ENCODE peak calls at places on chromosomes 5 and 9, in ten cellular contexts. One of them, this sample, is unnamed.

GRCh38 chr9:106084702-106085101 is 390.4 kb downstream of the TMEM38B start:
- ATAC-seq in Right ventricle myocardium superior: no peak
- ATAC-seq in stimulated activated memory B cell treated with anti-CD40 and anti-IgM and Interleukin-4, amounts not matched to agents 10 μg/mL and 1 μg/mL and 100 μg/mL, for 72 hours: no peak
- ATAC-seq in gastrocnemius medialis: no peak
- ATAC-seq in right cardiac atrium: no peak
- ATAC-seq in foreskin keratinocyte: no peak
- ATAC-seq in T-cell: no peak
- ATAC-seq in activated CD8-positive, alpha-beta T cell treated with anti-CD3 and anti-CD28 coated beads, Interleukin-2, amount 10 ng/mL, durations not matched to agents 7 days and 5 days: no peak
- ATAC-seq in heart right ventricle: no peak
- ATAC-seq in left cardiac atrium: no peak
- ATAC-seq in this sample: no peak

GRCh38 chr5:75243100-75243499 is 6.4 kb upstream of the ANKRD31 start:
- ATAC-seq in Right ventricle myocardium superior: no peak
- ATAC-seq in stimulated activated memory B cell treated with anti-CD40 and anti-IgM and Interleukin-4, amounts not matched to agents 10 μg/mL and 1 μg/mL and 100 μg/mL, for 72 hours: no peak
- ATAC-seq in gastrocnemius medialis: no peak
- ATAC-seq in right cardiac atrium: no peak
- ATAC-seq in foreskin keratinocyte: peak; percentile 64
- ATAC-seq in T-cell: no peak
- ATAC-seq in activated CD8-positive, alpha-beta T cell treated with anti-CD3 and anti-CD28 coated beads, Interleukin-2, amount 10 ng/mL, durations not matched to agents 7 days and 5 days: no peak
- ATAC-seq in heart right ventricle: no peak
- ATAC-seq in left cardiac atrium: no peak
- ATAC-seq in this sample: no peak

GRCh38 chr9:123111977-123112869 is 78.8 kb downstream of the GPR21 start:
- ATAC-seq in Right ventricle myocardium superior: peak; percentile 26
- ATAC-seq in stimulated activated memory B cell treated with anti-CD40 and anti-IgM and Interleukin-4, amounts not matched to agents 10 μg/mL and 1 μg/mL and 100 μg/mL, for 72 hours: no peak
- ATAC-seq in gastrocnemius medialis: no peak
- ATAC-seq in right cardiac atrium: peak; percentile 68
- ATAC-seq in foreskin keratinocyte: peak; percentile 93
- ATAC-seq in T-cell: peak; percentile 70
- ATAC-seq in activated CD8-positive, alpha-beta T cell treated with anti-CD3 and anti-CD28 coated beads, Interleukin-2, amount 10 ng/mL, durations not matched to agents 7 days and 5 days: peak; percentile 62
- ATAC-seq in heart right ventricle: peak; percentile 42
- ATAC-seq in left cardiac atrium: peak; percentile 71
- ATAC-seq in this sample: peak; percentile 77

GRCh38 chr5:68884893-68885292 is 208.9 kb upstream of the SLC30A5 start:
- ATAC-seq in Right ventricle myocardium superior: no peak
- ATAC-seq in stimulated activated memory B cell treated with anti-CD40 and anti-IgM and Interleukin-4, amounts not matched to agents 10 μg/mL and 1 μg/mL and 100 μg/mL, for 72 hours: no peak
- ATAC-seq in gastrocnemius medialis: no peak
- ATAC-seq in right cardiac atrium: no peak
- ATAC-seq in foreskin keratinocyte: peak; percentile 35
- ATAC-seq in T-cell: no peak
- ATAC-seq in activated CD8-positive, alpha-beta T cell treated with anti-CD3 and anti-CD28 coated beads, Interleukin-2, amount 10 ng/mL, durations not matched to agents 7 days and 5 days: no peak
- ATAC-seq in heart right ventricle: no peak
- ATAC-seq in left cardiac atrium: no peak
- ATAC-seq in this sample: no peak

GRCh38 chr9:129394011-129394919 is 216.2 kb upstream of the IER5L start:
- ATAC-seq in Right ventricle myocardium superior: no peak
- ATAC-seq in stimulated activated memory B cell treated with anti-CD40 and anti-IgM and Interleukin-4, amounts not matched to agents 10 μg/mL and 1 μg/mL and 100 μg/mL, for 72 hours: no peak
- ATAC-seq in gastrocnemius medialis: no peak
- ATAC-seq in right cardiac atrium: no peak
- ATAC-seq in foreskin keratinocyte: no peak
- ATAC-seq in T-cell: no peak
- ATAC-seq in activated CD8-positive, alpha-beta T cell treated with anti-CD3 and anti-CD28 coated beads, Interleukin-2, amount 10 ng/mL, durations not matched to agents 7 days and 5 days: no peak
- ATAC-seq in heart right ventricle: no peak
- ATAC-seq in left cardiac atrium: no peak
- ATAC-seq in this sample: no peak

GRCh38 chr5:93117753-93118531 is 463.1 kb downstream of the NR2F1-AS1 start:
- ATAC-seq in Right ventricle myocardium superior: peak; percentile 69
- ATAC-seq in stimulated activated memory B cell treated with anti-CD40 and anti-IgM and Interleukin-4, amounts not matched to agents 10 μg/mL and 1 μg/mL and 100 μg/mL, for 72 hours: no peak
- ATAC-seq in gastrocnemius medialis: no peak
- ATAC-seq in right cardiac atrium: no peak
- ATAC-seq in foreskin keratinocyte: peak; percentile 41
- ATAC-seq in T-cell: no peak
- ATAC-seq in activated CD8-positive, alpha-beta T cell treated with anti-CD3 and anti-CD28 coated beads, Interleukin-2, amount 10 ng/mL, durations not matched to agents 7 days and 5 days: no peak
- ATAC-seq in heart right ventricle: peak; percentile 49
- ATAC-seq in left cardiac atrium: peak; percentile 27
- ATAC-seq in this sample: no peak

GRCh38 chr5:159227452-159227851 is 18.1 kb upstream of the RNF145 start:
- ATAC-seq in Right ventricle myocardium superior: no peak
- ATAC-seq in stimulated activated memory B cell treated with anti-CD40 and anti-IgM and Interleukin-4, amounts not matched to agents 10 μg/mL and 1 μg/mL and 100 μg/mL, for 72 hours: no peak
- ATAC-seq in gastrocnemius medialis: no peak
- ATAC-seq in right cardiac atrium: no peak
- ATAC-seq in foreskin keratinocyte: peak; percentile 87
- ATAC-seq in T-cell: no peak
- ATAC-seq in activated CD8-positive, alpha-beta T cell treated with anti-CD3 and anti-CD28 coated beads, Interleukin-2, amount 10 ng/mL, durations not matched to agents 7 days and 5 days: no peak
- ATAC-seq in heart right ventricle: no peak
- ATAC-seq in left cardiac atrium: no peak
- ATAC-seq in this sample: no peak

GRCh38 chr9:113609562-113610318 is 146.2 kb downstream of the RGS3 start:
- ATAC-seq in Right ventricle myocardium superior: peak; percentile 95
- ATAC-seq in stimulated activated memory B cell treated with anti-CD40 and anti-IgM and Interleukin-4, amounts not matched to agents 10 μg/mL and 1 μg/mL and 100 μg/mL, for 72 hours: no peak
- ATAC-seq in gastrocnemius medialis: peak; percentile 60
- ATAC-seq in right cardiac atrium: peak; percentile 95
- ATAC-seq in foreskin keratinocyte: no peak
- ATAC-seq in T-cell: no peak
- ATAC-seq in activated CD8-positive, alpha-beta T cell treated with anti-CD3 and anti-CD28 coated beads, Interleukin-2, amount 10 ng/mL, durations not matched to agents 7 days and 5 days: no peak
- ATAC-seq in heart right ventricle: peak; percentile 92
- ATAC-seq in left cardiac atrium: peak; percentile 91
- ATAC-seq in this sample: no peak

GRCh38 chr5:179207920-179208705 is 137.1 kb downstream of the ADAMTS2 start:
- ATAC-seq in Right ventricle myocardium superior: no peak
- ATAC-seq in stimulated activated memory B cell treated with anti-CD40 and anti-IgM and Interleukin-4, amounts not matched to agents 10 μg/mL and 1 μg/mL and 100 μg/mL, for 72 hours: no peak
- ATAC-seq in gastrocnemius medialis: no peak
- ATAC-seq in right cardiac atrium: no peak
- ATAC-seq in foreskin keratinocyte: no peak
- ATAC-seq in T-cell: no peak
- ATAC-seq in activated CD8-positive, alpha-beta T cell treated with anti-CD3 and anti-CD28 coated beads, Interleukin-2, amount 10 ng/mL, durations not matched to agents 7 days and 5 days: no peak
- ATAC-seq in heart right ventricle: no peak
- ATAC-seq in left cardiac atrium: no peak
- ATAC-seq in this sample: no peak

GRCh38 chr5:133669472-133669871 is 57.1 kb upstream of the FSTL4 start:
- ATAC-seq in Right ventricle myocardium superior: no peak
- ATAC-seq in stimulated activated memory B cell treated with anti-CD40 and anti-IgM and Interleukin-4, amounts not matched to agents 10 μg/mL and 1 μg/mL and 100 μg/mL, for 72 hours: no peak
- ATAC-seq in gastrocnemius medialis: no peak
- ATAC-seq in right cardiac atrium: no peak
- ATAC-seq in foreskin keratinocyte: no peak
- ATAC-seq in T-cell: no peak
- ATAC-seq in activated CD8-positive, alpha-beta T cell treated with anti-CD3 and anti-CD28 coated beads, Interleukin-2, amount 10 ng/mL, durations not matched to agents 7 days and 5 days: no peak
- ATAC-seq in heart right ventricle: no peak
- ATAC-seq in left cardiac atrium: no peak
- ATAC-seq in this sample: no peak

GRCh38 chr5:80867233-80867632 is 92.9 kb upstream of the RASGRF2 start:
- ATAC-seq in Right ventricle myocardium superior: no peak
- ATAC-seq in stimulated activated memory B cell treated with anti-CD40 and anti-IgM and Interleukin-4, amounts not matched to agents 10 μg/mL and 1 μg/mL and 100 μg/mL, for 72 hours: no peak
- ATAC-seq in gastrocnemius medialis: no peak
- ATAC-seq in right cardiac atrium: no peak
- ATAC-seq in foreskin keratinocyte: no peak
- ATAC-seq in T-cell: no peak
- ATAC-seq in activated CD8-positive, alpha-beta T cell treated with anti-CD3 and anti-CD28 coated beads, Interleukin-2, amount 10 ng/mL, durations not matched to agents 7 days and 5 days: no peak
- ATAC-seq in heart right ventricle: no peak
- ATAC-seq in left cardiac atrium: no peak
- ATAC-seq in this sample: peak; percentile 44

GRCh38 chr9:77595426-77596051 is 52.6 kb downstream of the GNA14 start:
- ATAC-seq in Right ventricle myocardium superior: peak; percentile 38
- ATAC-seq in stimulated activated memory B cell treated with anti-CD40 and anti-IgM and Interleukin-4, amounts not matched to agents 10 μg/mL and 1 μg/mL and 100 μg/mL, for 72 hours: no peak
- ATAC-seq in gastrocnemius medialis: no peak
- ATAC-seq in right cardiac atrium: peak; percentile 70
- ATAC-seq in foreskin keratinocyte: no peak
- ATAC-seq in T-cell: peak; percentile 26
- ATAC-seq in activated CD8-positive, alpha-beta T cell treated with anti-CD3 and anti-CD28 coated beads, Interleukin-2, amount 10 ng/mL, durations not matched to agents 7 days and 5 days: no peak
- ATAC-seq in heart right ventricle: peak; percentile 48
- ATAC-seq in left cardiac atrium: peak; percentile 31
- ATAC-seq in this sample: no peak

GRCh38 chr9:88927510-88927909 is 63.8 kb upstream of the S1PR3 start:
- ATAC-seq in Right ventricle myocardium superior: peak; percentile 15
- ATAC-seq in stimulated activated memory B cell treated with anti-CD40 and anti-IgM and Interleukin-4, amounts not matched to agents 10 μg/mL and 1 μg/mL and 100 μg/mL, for 72 hours: peak; percentile 69
- ATAC-seq in gastrocnemius medialis: no peak
- ATAC-seq in right cardiac atrium: no peak
- ATAC-seq in foreskin keratinocyte: no peak
- ATAC-seq in T-cell: no peak
- ATAC-seq in activated CD8-positive, alpha-beta T cell treated with anti-CD3 and anti-CD28 coated beads, Interleukin-2, amount 10 ng/mL, durations not matched to agents 7 days and 5 days: no peak
- ATAC-seq in heart right ventricle: no peak
- ATAC-seq in left cardiac atrium: no peak
- ATAC-seq in this sample: no peak

GRCh38 chr5:359301-359897 is 37.9 kb downstream of the AHRR start:
- ATAC-seq in Right ventricle myocardium superior: no peak
- ATAC-seq in stimulated activated memory B cell treated with anti-CD40 and anti-IgM and Interleukin-4, amounts not matched to agents 10 μg/mL and 1 μg/mL and 100 μg/mL, for 72 hours: no peak
- ATAC-seq in gastrocnemius medialis: no peak
- ATAC-seq in right cardiac atrium: no peak
- ATAC-seq in foreskin keratinocyte: no peak
- ATAC-seq in T-cell: no peak
- ATAC-seq in activated CD8-positive, alpha-beta T cell treated with anti-CD3 and anti-CD28 coated beads, Interleukin-2, amount 10 ng/mL, durations not matched to agents 7 days and 5 days: no peak
- ATAC-seq in heart right ventricle: no peak
- ATAC-seq in left cardiac atrium: no peak
- ATAC-seq in this sample: no peak

GRCh38 chr5:128924299-128924698 is 41.0 kb upstream of the SLC27A6 start:
- ATAC-seq in Right ventricle myocardium superior: peak; percentile 67
- ATAC-seq in stimulated activated memory B cell treated with anti-CD40 and anti-IgM and Interleukin-4, amounts not matched to agents 10 μg/mL and 1 μg/mL and 100 μg/mL, for 72 hours: no peak
- ATAC-seq in gastrocnemius medialis: no peak
- ATAC-seq in right cardiac atrium: peak; percentile 55
- ATAC-seq in foreskin keratinocyte: no peak
- ATAC-seq in T-cell: no peak
- ATAC-seq in activated CD8-positive, alpha-beta T cell treated with anti-CD3 and anti-CD28 coated beads, Interleukin-2, amount 10 ng/mL, durations not matched to agents 7 days and 5 days: no peak
- ATAC-seq in heart right ventricle: peak; percentile 79
- ATAC-seq in left cardiac atrium: no peak
- ATAC-seq in this sample: no peak

GRCh38 chr9:116695441-116695840 is 8.3 kb downstream of the TRIM32 start:
- ATAC-seq in Right ventricle myocardium superior: peak; percentile 25
- ATAC-seq in stimulated activated memory B cell treated with anti-CD40 and anti-IgM and Interleukin-4, amounts not matched to agents 10 μg/mL and 1 μg/mL and 100 μg/mL, for 72 hours: no peak
- ATAC-seq in gastrocnemius medialis: no peak
- ATAC-seq in right cardiac atrium: no peak
- ATAC-seq in foreskin keratinocyte: no peak
- ATAC-seq in T-cell: no peak
- ATAC-seq in activated CD8-positive, alpha-beta T cell treated with anti-CD3 and anti-CD28 coated beads, Interleukin-2, amount 10 ng/mL, durations not matched to agents 7 days and 5 days: no peak
- ATAC-seq in heart right ventricle: peak; percentile 15
- ATAC-seq in left cardiac atrium: peak; percentile 55
- ATAC-seq in this sample: no peak

GRCh38 chr9:87406545-87407166 is 91.0 kb upstream of the DAPK1 start:
- ATAC-seq in Right ventricle myocardium superior: no peak
- ATAC-seq in stimulated activated memory B cell treated with anti-CD40 and anti-IgM and Interleukin-4, amounts not matched to agents 10 μg/mL and 1 μg/mL and 100 μg/mL, for 72 hours: no peak
- ATAC-seq in gastrocnemius medialis: no peak
- ATAC-seq in right cardiac atrium: no peak
- ATAC-seq in foreskin keratinocyte: no peak
- ATAC-seq in T-cell: no peak
- ATAC-seq in activated CD8-positive, alpha-beta T cell treated with anti-CD3 and anti-CD28 coated beads, Interleukin-2, amount 10 ng/mL, durations not matched to agents 7 days and 5 days: no peak
- ATAC-seq in heart right ventricle: no peak
- ATAC-seq in left cardiac atrium: no peak
- ATAC-seq in this sample: no peak

GRCh38 chr5:81007637-81008027 is 47.5 kb downstream of the RASGRF2 start:
- ATAC-seq in Right ventricle myocardium superior: no peak
- ATAC-seq in stimulated activated memory B cell treated with anti-CD40 and anti-IgM and Interleukin-4, amounts not matched to agents 10 μg/mL and 1 μg/mL and 100 μg/mL, for 72 hours: no peak
- ATAC-seq in gastrocnemius medialis: no peak
- ATAC-seq in right cardiac atrium: no peak
- ATAC-seq in foreskin keratinocyte: no peak
- ATAC-seq in T-cell: peak; percentile 17
- ATAC-seq in activated CD8-positive, alpha-beta T cell treated with anti-CD3 and anti-CD28 coated beads, Interleukin-2, amount 10 ng/mL, durations not matched to agents 7 days and 5 days: peak; percentile 32
- ATAC-seq in heart right ventricle: no peak
- ATAC-seq in left cardiac atrium: no peak
- ATAC-seq in this sample: peak; percentile 69

GRCh38 chr5:96692436-96692835 is 30.3 kb downstream of the CAST start:
- ATAC-seq in Right ventricle myocardium superior: peak; percentile 9
- ATAC-seq in stimulated activated memory B cell treated with anti-CD40 and anti-IgM and Interleukin-4, amounts not matched to agents 10 μg/mL and 1 μg/mL and 100 μg/mL, for 72 hours: no peak
- ATAC-seq in gastrocnemius medialis: peak; percentile 84
- ATAC-seq in right cardiac atrium: peak; percentile 40
- ATAC-seq in foreskin keratinocyte: peak; percentile 78
- ATAC-seq in T-cell: no peak
- ATAC-seq in activated CD8-positive, alpha-beta T cell treated with anti-CD3 and anti-CD28 coated beads, Interleukin-2, amount 10 ng/mL, durations not matched to agents 7 days and 5 days: no peak
- ATAC-seq in heart right ventricle: no peak
- ATAC-seq in left cardiac atrium: no peak
- ATAC-seq in this sample: peak; percentile 53

This sample was measured in activated T-helper 17 cell treated with anti-CD3 and anti-CD28 coated beads, Interleukin-2, amount 50 U/mL, for 72 hours.